ENCODE peak calls at places on chromosomes 13 and 19, in four cellular contexts. One of them, this sample, is unnamed.

GRCh38 chr13:36362251-36362650 is 16.1 kb upstream of the SPART start:
- DNase-seq in foreskin fibroblast: peak; percentile 81
- DNase-seq in HFF-Myc: peak; percentile 37
- DNase-seq in fibroblast of pulmonary artery: peak; percentile 78
- DNase-seq in this sample: no peak

GRCh38 chr13:59468396-59468795 is 695.3 kb downstream of the DIAPH3 start:
- DNase-seq in HFF-Myc: no peak
- DNase-seq in fibroblast of pulmonary artery: no peak
- DNase-seq in foreskin fibroblast: no peak
- DNase-seq in this sample: no peak

GRCh38 chr19:55179570-55180484 is at the start of gene SYT5:
- DNase-seq in fibroblast of pulmonary artery: no peak
- DNase-seq in foreskin fibroblast: no peak
- DNase-seq in HFF-Myc: no peak
- DNase-seq in this sample: no peak

GRCh38 chr13:42836930-42837329 is 55.5 kb downstream of the FAM216B start:
- DNase-seq in fibroblast of pulmonary artery: peak; percentile 78
- DNase-seq in foreskin fibroblast: peak; percentile 74
- DNase-seq in HFF-Myc: peak; percentile 59
- DNase-seq in this sample: no peak

GRCh38 chr13:112839347-112840105 is 129.5 kb upstream of the MCF2L start:
- DNase-seq in foreskin fibroblast: peak; percentile 44
- DNase-seq in fibroblast of pulmonary artery: peak; percentile 52
- DNase-seq in HFF-Myc: no peak
- DNase-seq in this sample: peak; percentile 31

GRCh38 chr19:40284501-40285352 is at the start of gene AKT2:
- DNase-seq in fibroblast of pulmonary artery: peak; percentile 51
- DNase-seq in foreskin fibroblast: peak; percentile 42
- DNase-seq in HFF-Myc: no peak
- DNase-seq in this sample: no peak

GRCh38 chr13:53783466-53783865 is 754.9 kb downstream of the OLFM4 start:
- DNase-seq in fibroblast of pulmonary artery: no peak
- DNase-seq in foreskin fibroblast: no peak
- DNase-seq in HFF-Myc: no peak
- DNase-seq in this sample: no peak

GRCh38 chr13:51479199-51479523 is 26.3 kb upstream of the INTS6 start:
- DNase-seq in fibroblast of pulmonary artery: peak; percentile 53
- DNase-seq in foreskin fibroblast: peak; percentile 36
- DNase-seq in HFF-Myc: no peak
- DNase-seq in this sample: no peak

GRCh38 chr13:76380436-76381065 is 505.7 kb downstream of the KCTD12 start:
- DNase-seq in foreskin fibroblast: no peak
- DNase-seq in fibroblast of pulmonary artery: peak; percentile 44
- DNase-seq in HFF-Myc: no peak
- DNase-seq in this sample: no peak

GRCh38 chr19:518292-519231 is 11.3 kb downstream of the TPGS1 start:
- DNase-seq in foreskin fibroblast: peak; percentile 50
- DNase-seq in fibroblast of pulmonary artery: peak; percentile 74
- DNase-seq in HFF-Myc: no peak
- DNase-seq in this sample: no peak

GRCh38 chr19:50230379-50231351 is 27.2 kb downstream of the MYH14 start:
- DNase-seq in foreskin fibroblast: no peak
- DNase-seq in HFF-Myc: no peak
- DNase-seq in fibroblast of pulmonary artery: no peak
- DNase-seq in this sample: no peak

GRCh38 chr19:47631681-47632446 is 22.9 kb downstream of the BICRA start:
- DNase-seq in HFF-Myc: no peak
- DNase-seq in fibroblast of pulmonary artery: no peak
- DNase-seq in foreskin fibroblast: no peak
- DNase-seq in this sample: no peak

DNA sequence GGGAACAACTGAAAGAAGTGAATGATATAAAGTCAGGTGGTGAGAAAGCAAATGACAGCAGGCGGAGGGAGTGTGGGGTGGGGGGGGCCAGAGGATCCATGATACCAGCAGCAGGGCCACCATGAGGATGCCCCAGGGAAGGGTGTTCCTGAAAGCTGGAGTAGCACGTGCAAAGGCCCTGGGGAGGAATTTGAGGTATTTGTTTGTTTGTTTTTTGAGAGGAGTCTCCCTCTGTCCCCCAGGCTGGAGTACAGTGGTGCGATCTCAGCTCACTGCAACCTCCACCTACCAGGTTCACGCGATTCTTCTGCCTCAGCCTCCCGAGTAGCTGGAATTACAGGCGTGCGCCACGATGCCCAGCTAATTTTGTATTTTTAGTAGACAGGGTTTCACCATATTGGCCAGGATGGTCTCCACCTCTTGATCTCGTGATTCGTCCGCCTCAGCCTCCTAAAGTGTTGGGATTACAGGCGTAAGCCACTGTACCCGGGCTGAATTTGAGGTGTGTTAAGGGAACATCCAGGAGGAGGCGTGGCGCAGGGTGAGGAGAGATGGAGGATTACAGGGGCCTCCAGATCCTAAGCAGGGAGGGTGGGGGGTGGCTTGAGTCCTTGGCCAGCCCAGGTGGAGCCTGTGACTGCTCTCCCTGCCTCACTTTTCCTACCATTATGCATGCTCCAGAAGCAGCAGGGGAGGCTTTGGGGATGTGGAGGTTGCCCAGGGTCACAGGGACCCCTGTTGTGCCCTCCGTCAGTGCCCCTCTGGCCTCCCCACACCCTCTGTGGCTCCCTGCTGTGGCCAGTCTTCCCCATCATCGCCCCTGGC is 12.4 kb upstream of the JUND start:
- DNase-seq in fibroblast of pulmonary artery: no peak
- DNase-seq in foreskin fibroblast: no peak
- DNase-seq in HFF-Myc: no peak
- DNase-seq in this sample: no peak
- H3K4me3 ChIP-seq in fibroblast of pulmonary artery: no peak overlapping the region
- H3K4me3 ChIP-seq in foreskin fibroblast: peak overlapping the region; percentile 51
- H3K4me3 ChIP-seq in HFF-Myc: peak overlapping the region; percentile 56
- H3K4me3 ChIP-seq in this sample: no peak overlapping the region

GRCh38 chr13:70380809-70381208 is 272.6 kb upstream of the KLHL1 start:
- DNase-seq in HFF-Myc: no peak
- DNase-seq in fibroblast of pulmonary artery: no peak
- DNase-seq in foreskin fibroblast: no peak
- DNase-seq in this sample: no peak
- TF ChIP-seq CTCF in HFF-Myc: no peak
- TF ChIP-seq CTCF in fibroblast of pulmonary artery: no peak
- TF ChIP-seq CTCF in foreskin fibroblast: no peak
- TF ChIP-seq CTCF in this sample: no peak

GRCh38 chr19:17942582-17943283 is 9.9 kb downstream of the CCDC124 start:
- DNase-seq in HFF-Myc: no peak
- DNase-seq in foreskin fibroblast: no peak
- DNase-seq in fibroblast of pulmonary artery: no peak
- DNase-seq in this sample: no peak
- H3K4me3 ChIP-seq in HFF-Myc: no peak overlapping the region
- H3K4me3 ChIP-seq in foreskin fibroblast: no peak overlapping the region
- H3K4me3 ChIP-seq in fibroblast of pulmonary artery: no peak overlapping the region
- H3K4me3 ChIP-seq in this sample: no peak overlapping the region

DNA sequence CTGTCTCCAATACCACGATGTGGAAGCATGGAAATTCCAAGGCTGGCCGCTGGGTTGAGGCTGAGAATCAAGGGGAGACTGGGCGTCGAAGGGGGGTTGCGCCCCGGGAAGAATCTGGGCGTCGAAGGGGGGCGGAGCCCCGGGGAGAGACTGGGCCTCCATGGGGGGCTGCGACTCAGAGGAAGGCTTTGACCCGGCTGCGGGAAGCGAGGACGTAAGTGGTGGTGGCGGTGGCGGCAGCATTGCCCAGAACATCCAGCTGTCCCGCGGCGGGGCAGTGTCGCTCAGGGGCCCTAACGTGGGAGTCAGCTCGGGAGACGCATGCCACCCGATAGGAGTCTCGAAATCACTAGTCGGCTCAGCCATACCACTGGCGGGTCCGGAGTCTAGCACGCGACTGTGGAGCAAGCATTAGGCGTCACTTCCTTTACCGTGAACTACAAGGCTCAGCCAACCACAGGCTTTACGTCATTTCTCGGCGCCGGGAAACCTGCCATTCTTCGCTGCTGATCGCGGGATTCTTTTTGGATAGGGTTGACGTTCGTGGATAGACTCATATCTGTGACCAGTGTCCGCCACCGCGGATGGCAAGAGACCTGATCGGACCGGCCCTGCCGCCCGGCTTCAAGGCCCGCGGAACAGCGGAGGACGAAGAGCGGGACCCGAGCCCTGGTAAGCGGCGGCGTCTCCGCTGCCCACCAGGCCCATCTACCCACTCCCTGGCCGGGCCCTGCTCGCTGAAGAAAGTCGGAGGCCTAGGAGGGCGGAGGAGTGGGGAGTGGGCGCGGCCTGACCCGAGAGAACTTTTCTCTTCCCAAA is at the start of the genes GPALPP1 and NUFIP1:
- DNase-seq in HFF-Myc: peak; percentile 88
- DNase-seq in foreskin fibroblast: peak; percentile 90
- DNase-seq in fibroblast of pulmonary artery: peak; percentile 96
- DNase-seq in this sample: peak; percentile 60
- TF ChIP-seq CTCF in HFF-Myc: no peak
- TF ChIP-seq CTCF in foreskin fibroblast: peak; percentile 2
- TF ChIP-seq CTCF in fibroblast of pulmonary artery: peak; percentile 4
- TF ChIP-seq CTCF in this sample: no peak

GRCh38 chr19:58059003-58059671 is at the start of gene ZNF135:
- DNase-seq in fibroblast of pulmonary artery: peak; percentile 77
- DNase-seq in foreskin fibroblast: peak; percentile 85
- DNase-seq in HFF-Myc: no peak
- DNase-seq in this sample: peak; percentile 35
- H3K4me3 ChIP-seq in fibroblast of pulmonary artery: peak within 1 kb of the TSS; percentile 51
- H3K4me3 ChIP-seq in foreskin fibroblast: peak within 1 kb of the TSS; percentile 62
- H3K4me3 ChIP-seq in HFF-Myc: peak within 1 kb of the TSS; percentile 19
- H3K4me3 ChIP-seq in this sample: peak within 1 kb of the TSS; percentile 60

GRCh38 chr19:35327642-35328041 is 1.3 kb upstream of the CD22 start:
- DNase-seq in HFF-Myc: no peak
- DNase-seq in foreskin fibroblast: no peak
- DNase-seq in fibroblast of pulmonary artery: no peak
- DNase-seq in this sample: no peak
- TF ChIP-seq CTCF in HFF-Myc: peak; percentile 41
- TF ChIP-seq CTCF in foreskin fibroblast: peak; percentile 22
- TF ChIP-seq CTCF in fibroblast of pulmonary artery: peak; percentile 26
- TF ChIP-seq CTCF in this sample: peak; percentile 27

GRCh38 chr13:113862191-113862765 is 1.6 kb downstream of the GAS6 start:
- DNase-seq in HFF-Myc: no peak
- DNase-seq in foreskin fibroblast: no peak
- DNase-seq in fibroblast of pulmonary artery: no peak
- DNase-seq in this sample: no peak

GRCh38 chr13:113862766-113863510 is 938 bp downstream of the GAS6 start:
- DNase-seq in fibroblast of pulmonary artery: peak; percentile 25
- DNase-seq in HFF-Myc: no peak
- DNase-seq in foreskin fibroblast: no peak
- DNase-seq in this sample: no peak

GRCh38 chr13:113860579-113861432 is 3.1 kb downstream of the GAS6 start:
- DNase-seq in foreskin fibroblast: no peak
- DNase-seq in fibroblast of pulmonary artery: peak; percentile 51
- DNase-seq in HFF-Myc: no peak
- DNase-seq in this sample: no peak

GRCh38 chr13:113860051-113860471 is 3.8 kb downstream of the GAS6 start:
- DNase-seq in HFF-Myc: no peak
- DNase-seq in fibroblast of pulmonary artery: no peak
- DNase-seq in foreskin fibroblast: no peak
- DNase-seq in this sample: no peak

GRCh38 chr13:113861433-113862030 is 2.3 kb downstream of the GAS6 start:
- DNase-seq in fibroblast of pulmonary artery: no peak
- DNase-seq in foreskin fibroblast: no peak
- DNase-seq in HFF-Myc: no peak
- DNase-seq in this sample: no peak
- H3K4me3 ChIP-seq in fibroblast of pulmonary artery: no peak overlapping the region
- H3K4me3 ChIP-seq in foreskin fibroblast: peak overlapping the region; percentile 97
- H3K4me3 ChIP-seq in HFF-Myc: peak overlapping the region; percentile 77
- H3K4me3 ChIP-seq in this sample: peak overlapping the region; percentile 86

GRCh38 chr19:58572026-58572817 is 913 bp downstream of the MZF1 start:
- DNase-seq in foreskin fibroblast: no peak
- DNase-seq in fibroblast of pulmonary artery: no peak
- DNase-seq in HFF-Myc: no peak
- DNase-seq in this sample: no peak

GRCh38 chr19:58573658-58574164 is 576 bp upstream of the MZF1 start:
- DNase-seq in foreskin fibroblast: no peak
- DNase-seq in HFF-Myc: no peak
- DNase-seq in fibroblast of pulmonary artery: no peak
- DNase-seq in this sample: no peak

GRCh38 chr19:58571575-58571947 is 1.6 kb downstream of the MZF1 start:
- DNase-seq in fibroblast of pulmonary artery: no peak
- DNase-seq in HFF-Myc: no peak
- DNase-seq in foreskin fibroblast: no peak
- DNase-seq in this sample: no peak

GRCh38 chr19:58570770-58571574 is 2.2 kb downstream of the MZF1 start:
- DNase-seq in fibroblast of pulmonary artery: no peak
- DNase-seq in HFF-Myc: no peak
- DNase-seq in foreskin fibroblast: no peak
- DNase-seq in this sample: no peak

DNA sequence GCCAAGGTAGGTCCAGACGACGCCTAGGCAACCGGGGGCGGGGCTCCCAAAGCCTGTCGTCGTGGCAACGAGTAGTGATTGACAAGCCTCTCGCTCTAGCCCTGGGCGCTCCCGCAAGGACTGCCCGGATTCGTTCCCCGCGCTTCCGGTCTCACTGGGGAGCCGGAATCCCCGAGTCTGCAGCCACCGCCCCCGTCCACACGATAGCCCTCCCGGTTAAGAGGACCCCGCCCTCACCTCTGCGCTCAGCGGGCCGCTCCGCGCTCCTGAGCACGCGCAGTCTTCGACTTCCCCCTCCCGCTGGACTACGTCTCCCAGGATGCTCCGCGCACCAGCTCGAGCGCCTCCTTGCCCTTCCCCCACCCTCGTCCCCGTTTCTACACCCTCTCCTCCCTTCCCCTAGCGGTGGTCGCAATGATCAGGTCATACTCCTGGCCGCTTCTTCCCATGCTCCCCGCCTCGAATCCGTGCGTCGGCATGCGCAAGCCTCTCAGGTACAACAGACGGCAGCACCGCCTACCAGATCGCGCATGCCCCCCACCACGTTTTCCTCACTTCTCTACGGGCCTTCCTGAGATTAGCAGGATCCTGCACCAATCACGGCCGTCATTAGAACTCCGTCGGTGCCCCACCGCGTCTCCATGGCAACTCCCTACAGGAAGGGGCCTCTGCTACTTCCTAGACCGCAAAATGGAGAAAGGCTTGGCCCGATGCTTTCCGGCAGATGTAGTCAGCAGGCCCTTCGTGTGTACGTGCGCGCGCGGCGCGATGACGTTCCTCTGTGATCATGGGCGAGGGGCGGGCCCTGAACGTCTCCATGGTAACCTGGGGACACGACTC is at the start of gene MZF1:
- DNase-seq in foreskin fibroblast: peak; percentile 100
- DNase-seq in fibroblast of pulmonary artery: peak; percentile 100
- DNase-seq in HFF-Myc: peak; percentile 100
- DNase-seq in this sample: peak; percentile 99
- TF ChIP-seq CTCF in foreskin fibroblast: no peak
- TF ChIP-seq CTCF in fibroblast of pulmonary artery: no peak
- TF ChIP-seq CTCF in HFF-Myc: no peak
- TF ChIP-seq CTCF in this sample: peak; percentile 29

GRCh38 chr13:37657134-37657533 is 58.6 kb upstream of the POSTN start:
- DNase-seq in HFF-Myc: no peak
- DNase-seq in foreskin fibroblast: peak; percentile 31
- DNase-seq in fibroblast of pulmonary artery: peak; percentile 69
- DNase-seq in this sample: peak; percentile 24
- H3K4me3 ChIP-seq in HFF-Myc: no peak overlapping the region
- H3K4me3 ChIP-seq in foreskin fibroblast: no peak overlapping the region
- H3K4me3 ChIP-seq in fibroblast of pulmonary artery: no peak overlapping the region
- H3K4me3 ChIP-seq in this sample: no peak overlapping the region

This sample was measured in BJ.